ENCODE peak calls at places on chromosomes 6 and 20, in seven cellular contexts. C, G, U, M, K, B and I are unnamed samples. For H4K20me1, the result is how much of the 10 kb centered on the place peaks cover.

GRCh38 chr20:63280929-63281545 is 8.4 kb downstream of the ARFGAP1 start:
- DNase-seq in C (no peak), G (peak), U (no peak), M (no peak), K (no peak), B (no peak), I (peak)

GRCh38 chr6:79622353-79622752 is 8.8 kb upstream of the SH3BGRL2 start:
- DNase-seq in C (no peak), G (no peak), U (no peak), M (no peak), K (no peak), B (no peak), I (no peak)

GRCh38 chr6:53309059-53309896 is 39.5 kb downstream of the ELOVL5 start:
- DNase-seq in C (no peak), G (peak), U (peak), M (peak), K (no peak), B (no peak), I (peak)

GRCh38 chr6:30844118-30844535 is 40.2 kb upstream of the DDR1 start:
- DNase-seq in C (no peak), G (no peak), U (peak), M (no peak), K (peak), B (no peak), I (no peak)

GRCh38 chr6:6884193-6884627 is 223.6 kb upstream of the RREB1 start:
- DNase-seq in C (no peak), G (no peak), U (no peak), M (no peak), K (no peak), B (no peak), I (no peak)

GRCh38 chr20:2745936-2746635 is 53.5 kb downstream of the EBF4 start:
- DNase-seq in C (no peak), G (no peak), U (no peak), M (no peak), K (no peak), B (no peak), I (peak)

GRCh38 chr20:34084227-34084923 is 27.7 kb downstream of the EIF2S2 start:
- DNase-seq in C (no peak), G (no peak), U (no peak), M (no peak), K (no peak), B (no peak), I (peak)

GRCh38 chr6:44202972-44203750 is 13.6 kb upstream of the MYMX start:
- DNase-seq in C (no peak), G (peak), U (no peak), M (no peak), K (no peak), B (no peak), I (no peak)

DNA sequence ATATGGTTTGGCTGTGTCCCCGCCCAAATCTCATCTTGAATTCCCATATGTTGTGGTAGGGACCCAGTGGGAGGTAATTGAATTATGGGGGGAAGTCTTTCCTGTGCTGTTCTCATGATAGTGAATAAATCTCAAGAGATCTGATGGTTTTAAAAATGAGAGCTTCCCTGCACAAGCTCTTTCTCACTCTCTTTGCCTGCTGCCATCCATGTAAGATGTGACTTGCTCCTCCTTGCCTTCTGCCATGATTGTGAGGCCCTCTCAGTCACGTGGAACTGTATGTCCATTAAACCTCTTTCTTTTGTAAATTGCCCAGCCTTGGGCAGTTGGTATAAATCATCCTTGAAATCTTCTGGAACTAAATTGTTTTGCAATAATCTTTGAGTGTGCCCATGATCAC is 31.9 kb upstream of the TBX18 start:
- DNase-seq in C (no peak), G (no peak), U (no peak), M (no peak), K (no peak), B (no peak), I (no peak)
- H4K20me1 ChIP-seq in C (under half), G (under half), U (under half), M (under half), K (under half), B (under half), I (under half)

DNA sequence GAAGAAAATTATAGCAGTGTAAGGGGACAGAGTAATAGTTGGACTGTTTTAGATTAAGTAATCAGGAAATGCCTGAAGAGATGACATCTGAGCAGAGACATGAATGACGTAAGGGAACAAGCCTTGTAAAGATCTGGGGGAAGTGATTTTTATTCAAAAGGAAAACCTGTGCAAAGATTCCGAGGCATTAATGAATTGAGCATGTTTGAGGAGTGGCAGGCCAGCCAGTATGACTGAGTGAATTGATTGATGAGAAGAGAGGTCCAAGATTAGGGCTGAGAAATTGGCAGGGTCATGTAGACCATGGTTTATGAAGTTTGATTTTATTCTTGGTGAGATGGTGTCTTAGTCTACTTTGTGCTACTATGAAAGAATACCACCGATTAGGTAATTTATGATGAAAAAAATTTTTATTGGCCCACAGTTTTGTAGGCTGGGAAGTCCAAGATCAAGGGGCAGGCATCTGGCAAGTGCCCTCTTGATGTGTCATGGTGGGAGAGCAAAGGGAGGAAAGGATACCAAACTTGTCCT is 95.1 kb downstream of the LIN28B start:
- DNase-seq in C (no peak), G (no peak), U (no peak), M (peak), K (no peak), B (no peak), I (no peak)
- H3K4me2 ChIP-seq in C (no peak), G (no peak), U (no peak), M (peak), K (no peak), B (no peak), I (no peak)

GRCh38 chr20:36544134-36545018 is 3.1 kb downstream of the MYL9 start:
- DNase-seq in C (no peak), G (peak), U (peak), M (peak), K (no peak), B (no peak), I (no peak)

GRCh38 chr20:36543187-36544133 is 2.1 kb downstream of the MYL9 start:
- DNase-seq in C (no peak), G (no peak), U (peak), M (no peak), K (no peak), B (no peak), I (no peak)

GRCh38 chr20:36542019-36542488 is 735 bp downstream of the MYL9 start:
- DNase-seq in C (peak), G (peak), U (no peak), M (peak), K (peak), B (peak), I (no peak)

GRCh38 chr20:36541227-36542018 is at the start of gene MYL9:
- DNase-seq in C (no peak), G (peak), U (peak), M (peak), K (peak), B (peak), I (no peak)

DNA sequence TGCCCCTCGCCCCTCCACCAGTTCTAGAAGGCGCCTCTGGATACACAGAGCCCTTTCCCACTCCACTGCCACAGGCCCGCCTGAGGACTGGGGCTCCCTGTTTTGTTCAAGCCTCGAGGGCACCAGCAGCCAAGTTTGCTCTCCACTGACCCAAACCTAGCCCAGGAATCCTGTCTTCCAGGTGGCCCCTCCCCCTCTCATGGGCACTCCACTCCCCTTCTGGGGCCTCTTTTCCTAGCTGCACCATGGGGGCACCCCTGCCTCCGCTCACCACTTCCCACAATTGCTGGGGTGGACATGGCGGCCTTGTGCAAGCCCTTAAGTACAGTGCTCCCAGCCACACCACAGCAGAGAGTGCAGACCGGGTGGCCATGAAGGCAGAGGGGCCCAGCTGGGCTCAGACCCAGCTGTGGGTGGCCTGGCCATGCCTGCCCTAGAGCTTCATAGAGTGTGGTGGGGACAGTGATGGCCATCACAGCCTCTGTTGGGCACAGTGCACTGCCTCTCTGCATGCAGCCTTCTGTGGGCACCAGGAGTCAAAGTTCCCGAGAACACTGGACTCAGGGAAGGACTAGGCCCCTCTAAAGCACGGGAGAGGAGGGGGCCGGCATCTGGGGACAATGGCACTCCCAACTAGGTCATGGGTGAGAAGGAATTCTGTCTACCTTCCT is 1.3 kb downstream of the MYL9 start:
- DNase-seq in C (no peak), G (no peak), U (no peak), M (no peak), K (no peak), B (no peak), I (no peak)
- H3K27ac ChIP-seq in C (peak), G (no peak), U (peak), M (no peak), K (peak), B (no peak), I (no peak)

DNA sequence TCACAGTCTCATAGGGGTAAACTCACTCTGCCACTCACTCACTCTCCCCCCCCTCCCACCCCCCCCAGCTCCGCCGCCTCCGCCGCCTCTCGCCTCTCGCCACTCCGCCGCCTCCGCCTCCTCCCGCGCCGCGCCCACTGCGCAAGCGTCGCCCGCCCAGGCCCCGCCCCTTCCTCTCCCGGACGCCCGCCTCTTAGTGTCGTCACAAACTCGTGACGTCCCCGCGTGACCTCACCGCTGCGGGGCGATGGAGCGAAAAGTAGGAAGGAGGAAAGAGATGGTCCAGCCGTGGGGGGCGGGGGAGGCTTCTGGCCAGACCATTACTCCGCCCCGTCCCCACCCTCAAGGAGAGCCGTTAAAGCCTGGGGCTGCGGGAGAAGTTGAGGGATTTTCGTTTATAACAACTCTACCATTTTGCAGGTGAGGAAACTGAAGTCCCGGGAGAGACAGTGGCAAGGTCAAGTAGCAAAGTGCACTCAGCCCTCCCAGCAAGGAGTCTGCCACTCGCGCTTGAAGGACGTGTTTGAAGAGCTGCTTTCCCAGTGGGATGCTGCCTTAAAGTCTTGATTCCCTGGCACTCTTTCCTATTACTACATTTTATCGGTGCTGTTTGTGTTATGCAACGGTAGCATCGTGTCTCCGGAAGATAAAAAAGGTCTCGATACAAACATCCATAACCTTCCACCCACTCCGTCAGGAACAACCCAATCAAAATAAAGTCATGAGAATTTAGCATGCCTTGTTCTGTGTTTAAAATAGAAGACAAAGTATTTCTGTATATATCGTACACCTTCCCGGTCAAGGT is at the start of gene ILRUN:
- DNase-seq in C (peak), G (peak), U (peak), M (peak), K (peak), B (peak), I (peak)
- H4K20me1 ChIP-seq in C (under half), G (under half), U (under half), M (under half), K (under half), B (under half), I (under half)

DNA sequence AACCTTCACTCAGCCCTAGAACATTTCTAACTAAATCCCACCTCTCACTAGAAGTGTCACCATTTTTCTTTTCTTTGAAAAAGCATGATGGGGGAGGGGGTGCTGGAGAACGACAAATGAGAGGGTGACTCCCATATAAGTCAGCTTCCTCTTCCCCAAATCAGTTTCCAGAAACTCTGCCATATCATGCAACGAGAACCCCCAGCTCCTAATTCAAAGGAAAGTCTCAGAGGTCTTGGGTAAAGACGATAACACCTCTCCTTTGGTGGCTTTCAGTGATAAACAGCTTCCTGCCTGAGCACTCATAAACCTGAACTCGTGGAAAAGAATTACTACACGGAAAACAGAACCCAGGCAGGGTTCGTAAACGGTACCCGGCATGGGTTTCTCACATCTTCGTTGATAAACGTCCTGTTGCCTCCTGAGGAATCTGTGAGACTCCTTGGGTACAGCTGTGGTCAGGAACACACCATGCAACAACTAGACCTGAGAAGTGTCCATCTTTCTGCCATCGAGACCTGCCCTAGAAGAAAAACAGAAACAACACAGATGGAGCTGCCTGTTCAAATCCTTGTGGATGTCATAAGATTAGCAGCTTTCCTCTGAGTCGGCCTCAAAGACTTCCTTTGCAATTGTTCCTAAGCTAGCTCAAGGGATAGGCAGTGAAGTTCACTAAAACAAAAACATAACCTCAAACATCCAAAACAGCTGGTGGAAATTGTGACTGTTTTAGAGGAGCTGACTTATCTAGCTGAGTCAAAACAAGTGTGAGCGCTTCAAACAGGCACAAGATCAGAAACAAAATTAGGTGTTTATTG is 185.8 kb upstream of the PRDM1 start:
- DNase-seq in C (no peak), G (no peak), U (peak), M (peak), K (no peak), B (no peak), I (no peak)
- H3K4me2 ChIP-seq in C (no peak), G (no peak), U (peak), M (peak), K (no peak), B (no peak), I (no peak)

GRCh38 chr6:39901116-39901655 is 33.1 kb downstream of the MOCS1 start:
- DNase-seq in C (no peak), G (no peak), U (no peak), M (no peak), K (no peak), B (no peak), I (no peak)
- H3K27ac ChIP-seq in C (no peak), G (no peak), U (no peak), M (no peak), K (no peak), B (no peak), I (no peak)

GRCh38 chr6:151374024-151374423 is 17.3 kb downstream of the ZBTB2 start:
- DNase-seq in C (no peak), G (peak), U (no peak), M (peak), K (no peak), B (peak), I (no peak)

GRCh38 chr6:151375833-151376232 is 15.5 kb downstream of the ZBTB2 start:
- DNase-seq in C (no peak), G (no peak), U (no peak), M (no peak), K (no peak), B (no peak), I (no peak)

GRCh38 chr6:151376440-151376839 is 14.9 kb downstream of the ZBTB2 start:
- DNase-seq in C (no peak), G (no peak), U (no peak), M (no peak), K (no peak), B (no peak), I (peak)

GRCh38 chr6:151379933-151380847 is 11.2 kb downstream of the ZBTB2 start:
- DNase-seq in C (no peak), G (no peak), U (no peak), M (no peak), K (no peak), B (no peak), I (no peak)

DNA sequence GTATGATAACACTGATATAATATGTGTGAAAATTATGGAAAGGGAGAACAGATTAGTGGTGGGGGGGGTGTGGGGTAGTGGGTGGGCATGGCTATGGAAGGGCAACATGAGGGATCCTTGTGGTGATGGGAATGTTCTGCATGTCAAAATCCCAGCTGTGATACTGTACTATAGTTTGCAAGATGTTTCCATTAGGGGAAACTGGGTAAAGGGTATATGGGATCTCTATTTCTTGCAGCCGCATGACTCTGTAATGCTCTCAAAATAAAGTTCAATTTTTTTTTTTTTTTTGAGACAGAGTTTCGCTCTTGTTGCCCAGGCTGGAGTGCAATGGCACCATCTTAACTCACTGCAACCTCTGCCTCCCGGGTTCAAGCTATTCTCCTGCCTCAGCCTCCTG is 14.3 kb downstream of the ZBTB2 start:
- DNase-seq in C (no peak), G (no peak), U (no peak), M (no peak), K (no peak), B (no peak), I (no peak)
- H4K20me1 ChIP-seq in C (under half), G (under half), U (under half), M (under half), K (under half), B (under half), I (under half)